ENCODE peak calls at places on chromosomes 1 and 21, in four cellular contexts. F, M, D and I are unnamed samples.

GRCh38 chr1:199057284-199057683 is 418.4 kb downstream of the PTPRC start:
- DNase-seq in D (no peak), F (no peak), M (no peak), I (no peak)

GRCh38 chr1:174871886-174872285 is 127.9 kb upstream of the CACYBP start:
- DNase-seq in F (no peak), M (no peak), D (peak; percentile 57), I (no peak)

GRCh38 chr1:223775054-223775453 is 62.7 kb downstream of the CAPN2 start:
- DNase-seq in F (no peak), D (no peak), M (no peak), I (no peak)

GRCh38 chr1:6889875-6890480 is 104.7 kb downstream of the CAMTA1 start:
- DNase-seq in F (no peak), M (peak; percentile 74), D (no peak), I (no peak)

GRCh38 chr21:39637971-39638628 is 25.4 kb downstream of the B3GALT5 start:
- DNase-seq in D (no peak), M (no peak), F (no peak), I (no peak)

GRCh38 chr21:45290948-45291612 is 3.4 kb upstream of the POFUT2 start:
- DNase-seq in M (no peak), F (no peak), D (no peak), I (no peak)

GRCh38 chr1:8671313-8671917 is 146.0 kb downstream of the RERE start:
- DNase-seq in F (no peak), D (no peak), M (peak; percentile 62), I (no peak)

GRCh38 chr1:164803366-164803765 is 244.4 kb downstream of the PBX1 start:
- DNase-seq in M (peak; percentile 6), D (no peak), F (no peak), I (no peak)

GRCh38 chr1:94501426-94501825 is 40.1 kb downstream of the F3 start:
- DNase-seq in F (no peak), D (no peak), M (no peak), I (no peak)

GRCh38 chr1:35390600-35391494 is 122.3 kb downstream of the ZMYM4 start:
- DNase-seq in D (no peak), F (no peak), M (no peak), I (no peak)

GRCh38 chr1:110118636-110119396 is 6.6 kb downstream of the UBL4B start:
- DNase-seq in D (peak; percentile 11), F (peak; percentile 12), M (no peak), I (no peak)

GRCh38 chr21:42703173-42703908 is 49.9 kb downstream of the PDE9A start:
- DNase-seq in F (no peak), M (no peak), D (no peak), I (no peak)

GRCh38 chr21:36491191-36491916 is 11.4 kb upstream of the CLDN14 start:
- DNase-seq in F (peak; percentile 59), D (no peak), M (no peak), I (no peak)

GRCh38 chr21:35095859-35096291 is 46.8 kb upstream of the RUNX1 start:
- DNase-seq in D (no peak), F (peak; percentile 37), M (no peak), I (no peak)

GRCh38 chr1:87305762-87306161 is 22.9 kb upstream of the LMO4 start:
- DNase-seq in F (no peak), D (no peak), M (no peak), I (no peak)

GRCh38 chr1:115469703-115470476 is 131.8 kb upstream of the NGF start:
- DNase-seq in D (peak; percentile 32), F (no peak), M (peak; percentile 44), I (no peak)